ENCODE peak calls at places on chromosome 6, in five cellular contexts. One of them, this sample, is unnamed.

GRCh38 chr6:82246802-82247633 is 526 bp downstream of the IBTK start:
- DNase-seq in SK-MEL-5: peak
- DNase-seq in endothelial cell of umbilical vein: peak
- DNase-seq in GM10248: no peak
- DNase-seq in Calu3: peak
- DNase-seq in this sample: peak

GRCh38 chr6:111177131-111177530 is 89.8 kb downstream of the SLC16A10 start:
- DNase-seq in SK-MEL-5: no peak
- DNase-seq in endothelial cell of umbilical vein: no peak
- DNase-seq in GM10248: no peak
- DNase-seq in Calu3: no peak
- DNase-seq in this sample: no peak

GRCh38 chr6:21742238-21742660 is 148.7 kb downstream of the SOX4 start:
- DNase-seq in SK-MEL-5: no peak
- DNase-seq in endothelial cell of umbilical vein: peak
- DNase-seq in GM10248: no peak
- DNase-seq in Calu3: peak
- DNase-seq in this sample: peak

GRCh38 chr6:42200035-42200434 is 5.3 kb upstream of the GUCA1B start:
- DNase-seq in SK-MEL-5: no peak
- DNase-seq in endothelial cell of umbilical vein: no peak
- DNase-seq in GM10248: no peak
- DNase-seq in Calu3: no peak
- DNase-seq in this sample: no peak

GRCh38 chr6:151481752-151482151 is 12.1 kb upstream of the CCDC170 start:
- DNase-seq in SK-MEL-5: no peak
- DNase-seq in endothelial cell of umbilical vein: peak
- DNase-seq in GM10248: no peak
- DNase-seq in Calu3: no peak
- DNase-seq in this sample: no peak

GRCh38 chr6:169800668-169801395 is 49.4 kb downstream of the ERMARD start:
- DNase-seq in SK-MEL-5: no peak
- DNase-seq in endothelial cell of umbilical vein: no peak
- DNase-seq in GM10248: no peak
- DNase-seq in Calu3: peak
- DNase-seq in this sample: peak

GRCh38 chr6:18352001-18352400 is 35.1 kb upstream of the RNF144B start:
- DNase-seq in SK-MEL-5: no peak
- DNase-seq in endothelial cell of umbilical vein: no peak
- DNase-seq in GM10248: no peak
- DNase-seq in Calu3: no peak
- DNase-seq in this sample: no peak

GRCh38 chr6:33861722-33862121 is 57.9 kb upstream of the MLN start:
- DNase-seq in SK-MEL-5: no peak
- DNase-seq in endothelial cell of umbilical vein: no peak
- DNase-seq in GM10248: no peak
- DNase-seq in Calu3: no peak
- DNase-seq in this sample: no peak

GRCh38 chr6:4128748-4129147 is 6.6 kb downstream of the ECI2 start:
- DNase-seq in SK-MEL-5: no peak
- DNase-seq in endothelial cell of umbilical vein: peak
- DNase-seq in GM10248: no peak
- DNase-seq in Calu3: no peak
- DNase-seq in this sample: no peak

GRCh38 chr6:39083111-39083702 is 31.8 kb downstream of the SAYSD1 start:
- DNase-seq in SK-MEL-5: no peak
- DNase-seq in endothelial cell of umbilical vein: no peak
- DNase-seq in GM10248: no peak
- DNase-seq in Calu3: no peak
- DNase-seq in this sample: no peak

GRCh38 chr6:129621252-129621651 is 88.7 kb downstream of the ARHGAP18 start:
- DNase-seq in SK-MEL-5: peak
- DNase-seq in endothelial cell of umbilical vein: no peak
- DNase-seq in GM10248: no peak
- DNase-seq in Calu3: peak
- DNase-seq in this sample: no peak

GRCh38 chr6:33414592-33415271 is 3.2 kb downstream of the CUTA start:
- DNase-seq in SK-MEL-5: peak
- DNase-seq in endothelial cell of umbilical vein: no peak
- DNase-seq in GM10248: no peak
- DNase-seq in Calu3: peak
- DNase-seq in this sample: no peak

GRCh38 chr6:33620158-33620583 is 951 bp upstream of the ITPR3 start:
- DNase-seq in SK-MEL-5: no peak
- DNase-seq in endothelial cell of umbilical vein: peak
- DNase-seq in GM10248: peak
- DNase-seq in Calu3: peak
- DNase-seq in this sample: peak

GRCh38 chr6:151413372-151414145 is 22.2 kb upstream of the ZBTB2 start:
- DNase-seq in SK-MEL-5: no peak
- DNase-seq in endothelial cell of umbilical vein: no peak
- DNase-seq in GM10248: no peak
- DNase-seq in Calu3: no peak
- DNase-seq in this sample: no peak